ENCODE peak calls at places on chromosomes 16 and 17, in six cellular contexts. P is stimulated activated naive CD8-positive, alpha-beta T cell treated with anti-CD3 and anti-CD28 coated beads, Interleukin-15, Interleukin-2, amounts not matched to agents 100 U/mL and 50 U/mL, for 24 hours; M is anterior cingulate cortex; Q is left cardiac atrium; U is stimulated activated CD4-positive, alpha-beta T cell treated with anti-CD3 and anti-CD28 coated beads, Interleukin-4, amount 100 ng/mL, for 24 hours; F is transverse colon. H is an unnamed sample.
A peak's percentile ranks its signal among the peaks of the same experiment; 100 is the strongest.

GRCh38 chr16:29961127-29961478 is 776 bp upstream of the TMEM219 start:
- DNase-seq in Q (no peak), M (no peak), F (no peak), P (no peak), U (no peak), H (no peak)

GRCh38 chr16:3780570-3780969 is 63.2 kb upstream of the TRAP1 start:
- DNase-seq in U (no peak), P (no peak), M (no peak), Q (no peak), F (no peak), H (peak; percentile 17)

GRCh38 chr17:3610523-3610922 is 1.3 kb upstream of the TRPV1 start:
- DNase-seq in M (no peak), Q (no peak), U (no peak), F (no peak), P (no peak), H (no peak)

GRCh38 chr17:51701501-51701900 is 441.2 kb downstream of the UTP18 start:
- DNase-seq in P (no peak), U (no peak), M (no peak), F (no peak), Q (no peak), H (no peak)

GRCh38 chr16:81713295-81713772 is 65.8 kb upstream of the PLCG2 start:
- DNase-seq in Q (no peak), M (no peak), F (no peak), U (no peak), P (no peak), H (no peak)

GRCh38 chr17:51536627-51537026 is 276.3 kb downstream of the UTP18 start:
- DNase-seq in U (no peak), F (no peak), Q (no peak), M (no peak), P (no peak), H (no peak)

GRCh38 chr16:35543486-35543885 is 2084.1 kb downstream of the TP53TG3F start:
- DNase-seq in U (no peak), P (no peak), Q (no peak), F (no peak), M (no peak), H (no peak)

GRCh38 chr16:1745900-1746692 is 25.2 kb downstream of the NME3 start:
- DNase-seq in Q (no peak), U (no peak), M (no peak), P (no peak), F (no peak), H (no peak)

GRCh38 chr17:4953461-4953961 is 2.6 kb downstream of the ENO3 start:
- DNase-seq in M (no peak), P (no peak), U (no peak), Q (no peak), F (no peak), H (no peak)

GRCh38 chr16:71351558-71351901 is 7.0 kb upstream of the CALB2 start:
- DNase-seq in F (no peak), U (no peak), M (no peak), P (no peak), Q (no peak), H (no peak)

GRCh38 chr16:57634171-57634570 is 5.7 kb downstream of the ADGRG1 start:
- DNase-seq in Q (no peak), U (no peak), F (no peak), P (no peak), M (no peak), H (peak; percentile 32)

GRCh38 chr16:5770118-5770517 is 672.5 kb upstream of the EEF2KMT start:
- DNase-seq in Q (no peak), F (no peak), M (no peak), U (no peak), P (no peak), H (no peak)

GRCh38 chr17:41736983-41737679 is 2.7 kb upstream of the HAP1 start:
- DNase-seq in P (no peak), Q (no peak), U (no peak), M (no peak), F (no peak), H (no peak)

GRCh38 chr17:61314368-61315078 is 85.1 kb upstream of the TBX2 start:
- DNase-seq in Q (peak; percentile 58), M (peak; percentile 19), F (no peak), U (no peak), P (no peak), H (no peak)

GRCh38 chr16:12340151-12340733 is 363.7 kb downstream of the SNX29 start:
- DNase-seq in Q (no peak), M (no peak), F (peak; percentile 46), U (peak; percentile 14), P (peak; percentile 22), H (peak; percentile 55)

GRCh38 chr17:12231027-12231682 is 210.5 kb downstream of the MAP2K4 start:
- DNase-seq in F (no peak), P (no peak), U (no peak), M (no peak), Q (no peak), H (no peak)

GRCh38 chr16:49674255-49674980 is 181.5 kb downstream of the ZNF423 start:
- DNase-seq in F (no peak), U (no peak), P (no peak), M (no peak), Q (no peak), H (no peak)

GRCh38 chr17:68771867-68772515 is 170.8 kb upstream of the FAM20A start:
- DNase-seq in F (no peak), P (no peak), Q (no peak), U (no peak), M (no peak), H (peak; percentile 62)

GRCh38 chr16:25177831-25178688 is 38.7 kb upstream of the AQP8 start:
- DNase-seq in U (no peak), M (no peak), Q (no peak), F (peak; percentile 71), P (no peak), H (no peak)

H was measured in small intestine.